ENCODE peak calls at places on chromosomes 5 and 9, in six cellular contexts. W, Z, I, H, Y and J are unnamed samples.

GRCh38 chr5:132258102-132259060 is 885 bp downstream of the PDLIM4 start:
- DNase-seq in W (peak), Z (peak), I (peak), H (no peak), Y (peak), J (peak)

GRCh38 chr9:127698985-127699670 is 7.7 kb upstream of the CFAP157 start:
- DNase-seq in W (peak), Z (peak), I (peak), H (peak), Y (peak), J (no peak)

GRCh38 chr9:105842023-105842644 is 147.8 kb downstream of the TMEM38B start:
- DNase-seq in W (peak), Z (peak), I (no peak), H (no peak), Y (no peak), J (peak)

GRCh38 chr5:112779531-112779930 is 41.8 kb downstream of the APC start:
- DNase-seq in W (peak), Z (peak), I (no peak), H (no peak), Y (no peak), J (no peak)

GRCh38 chr5:176784218-176785165 is 25.9 kb upstream of the UNC5A start:
- DNase-seq in W (peak), Z (peak), I (no peak), H (no peak), Y (no peak), J (peak)

GRCh38 chr5:145934276-145934675 is 2.1 kb upstream of the SH3RF2 start:
- DNase-seq in W (no peak), Z (no peak), I (no peak), H (no peak), Y (no peak), J (no peak)

GRCh38 chr9:89954229-89954628 is 349.4 kb downstream of the GADD45G start:
- DNase-seq in W (peak), Z (no peak), I (no peak), H (no peak), Y (no peak), J (no peak)

GRCh38 chr9:70260007-70260443 is 1.2 kb downstream of the SMC5 start:
- DNase-seq in W (no peak), Z (no peak), I (no peak), H (peak), Y (no peak), J (no peak)

GRCh38 chr5:143338658-143339366 is 64.7 kb downstream of the NR3C1 start:
- DNase-seq in W (peak), Z (peak), I (no peak), H (no peak), Y (no peak), J (no peak)

GRCh38 chr5:1291611-1292080 is 3.2 kb downstream of the TERT start:
- DNase-seq in W (no peak), Z (no peak), I (no peak), H (no peak), Y (no peak), J (peak)

GRCh38 chr5:178249191-178249989 is 16.8 kb upstream of the PHYKPL start:
- DNase-seq in W (peak), Z (peak), I (no peak), H (no peak), Y (no peak), J (no peak)

GRCh38 chr5:13566903-13567339 is 377.6 kb downstream of the DNAH5 start:
- DNase-seq in W (no peak), Z (peak), I (no peak), H (no peak), Y (no peak), J (no peak)

GRCh38 chr9:131598121-131598520 is 52.8 kb downstream of the PRRT1B start:
- DNase-seq in W (no peak), Z (no peak), I (peak), H (no peak), Y (peak), J (peak)

GRCh38 chr9:34991833-34992375 is 2.4 kb downstream of the DNAJB5 start:
- DNase-seq in W (peak), Z (peak), I (peak), H (peak), Y (peak), J (peak)
- TF ChIP-seq CTCF in W (no peak), Z (no peak), I (peak), H (no peak), Y (no peak), J (peak)

GRCh38 chr5:26482076-26482816 is 556.1 kb downstream of the CDH9 start:
- DNase-seq in W (no peak), Z (no peak), I (no peak), H (no peak), Y (no peak), J (no peak)

GRCh38 chr5:26487553-26487952 is 550.8 kb downstream of the CDH9 start:
- DNase-seq in W (no peak), Z (no peak), I (no peak), H (no peak), Y (no peak), J (no peak)

GRCh38 chr5:26486631-26487030 is 551.8 kb downstream of the CDH9 start:
- DNase-seq in W (no peak), Z (no peak), I (no peak), H (no peak), Y (no peak), J (no peak)

DNA sequence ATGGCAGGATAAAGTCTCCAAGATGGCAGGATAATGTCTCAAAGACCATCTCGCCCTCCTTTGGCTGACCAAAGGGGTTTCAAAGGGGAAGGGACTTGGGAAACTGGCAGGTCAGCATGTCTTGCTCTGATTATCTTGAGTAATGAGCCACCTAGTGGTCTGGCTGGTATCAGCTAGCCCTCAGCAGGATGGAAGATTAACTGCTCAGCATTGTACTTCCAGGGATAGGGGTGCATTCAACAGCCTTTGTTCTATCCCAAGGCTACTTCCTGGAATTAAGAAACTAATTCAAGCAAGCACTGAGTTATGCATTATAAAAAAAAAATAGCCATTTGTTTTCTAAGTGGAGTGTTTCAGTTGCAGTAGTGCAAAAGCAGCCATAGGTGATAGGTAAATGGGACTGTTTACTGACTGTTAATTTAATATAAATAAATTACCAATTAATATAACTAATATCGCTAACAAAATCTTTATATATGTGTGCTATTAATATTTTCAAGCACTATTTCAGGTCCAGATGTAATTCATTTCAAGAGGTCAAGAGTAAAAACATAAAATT is 555.5 kb downstream of the CDH9 start:
- DNase-seq in W (no peak), Z (peak), I (no peak), H (no peak), Y (no peak), J (peak)
- H3K4me3 ChIP-seq in W (no peak), Z (no peak), I (no peak), H (no peak), Y (peak), J (no peak)

DNA sequence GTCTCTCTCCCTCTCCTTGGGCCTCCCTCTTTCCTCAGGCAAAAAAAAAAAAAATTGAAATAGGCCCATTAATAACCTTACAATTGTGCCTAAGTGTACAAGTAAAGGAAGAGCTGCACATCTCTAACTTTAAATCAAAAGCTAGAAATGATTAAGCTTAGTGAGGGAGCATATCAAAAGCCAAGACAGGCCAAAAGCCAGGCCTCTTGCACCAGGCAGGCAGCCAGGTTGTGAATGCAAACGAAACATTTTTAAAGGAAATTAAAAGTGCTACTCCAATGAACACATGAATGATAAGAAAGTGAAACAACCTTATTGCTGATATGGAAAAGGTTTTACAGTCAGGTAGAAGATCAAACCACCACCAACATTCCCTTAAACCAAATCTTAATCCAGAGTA is 383.4 kb downstream of the KIAA0825 start:
- DNase-seq in W (no peak), Z (no peak), I (no peak), H (no peak), Y (no peak), J (no peak)
- H3K27ac ChIP-seq in W (no peak), Z (no peak), I (no peak), H (no peak), Y (no peak), J (no peak)

DNA sequence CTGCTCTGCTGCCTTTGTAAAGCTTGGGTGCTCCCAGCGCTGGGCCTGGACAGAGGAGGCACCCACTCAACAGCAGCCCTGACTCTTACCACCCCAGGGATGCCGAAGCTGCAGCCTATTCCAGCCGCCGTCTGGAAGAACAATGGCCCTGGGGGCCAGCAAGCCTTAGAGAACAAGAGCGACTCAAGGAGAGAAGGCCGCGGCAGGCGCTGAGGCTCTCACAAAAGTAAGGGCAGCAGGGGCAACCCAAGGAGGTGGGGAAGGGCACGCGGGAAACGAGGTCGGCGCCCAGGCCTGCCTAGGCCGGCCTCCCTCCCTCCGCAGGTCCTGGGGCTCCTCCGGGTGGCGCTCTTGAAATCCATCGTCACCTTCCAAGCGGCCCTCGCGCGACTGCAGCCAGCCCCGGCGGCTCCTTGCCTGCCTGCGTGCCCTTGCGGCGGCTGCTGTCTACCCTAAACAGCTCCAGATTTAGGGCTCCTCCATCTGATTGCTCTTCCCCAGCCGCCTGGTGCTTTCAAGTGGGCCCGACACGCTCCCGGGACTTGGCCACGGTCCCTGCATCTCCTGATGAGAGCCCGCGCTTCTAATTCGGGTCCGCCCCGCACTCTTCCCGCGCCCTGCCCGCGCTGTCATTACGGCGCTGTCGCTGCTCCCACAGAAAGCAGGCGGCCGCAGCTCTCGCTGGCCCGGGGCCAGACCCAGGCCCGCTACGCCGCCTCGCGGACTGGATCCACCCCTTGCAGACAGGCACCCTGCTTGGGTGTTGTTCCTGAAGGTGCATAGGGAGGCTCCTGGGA is 213.3 kb downstream of the SEMA6A start:
- DNase-seq in W (peak), Z (peak), I (peak), H (peak), Y (peak), J (peak)
- TF ChIP-seq CTCF in W (peak), Z (peak), I (peak), H (no peak), Y (no peak), J (peak)

DNA sequence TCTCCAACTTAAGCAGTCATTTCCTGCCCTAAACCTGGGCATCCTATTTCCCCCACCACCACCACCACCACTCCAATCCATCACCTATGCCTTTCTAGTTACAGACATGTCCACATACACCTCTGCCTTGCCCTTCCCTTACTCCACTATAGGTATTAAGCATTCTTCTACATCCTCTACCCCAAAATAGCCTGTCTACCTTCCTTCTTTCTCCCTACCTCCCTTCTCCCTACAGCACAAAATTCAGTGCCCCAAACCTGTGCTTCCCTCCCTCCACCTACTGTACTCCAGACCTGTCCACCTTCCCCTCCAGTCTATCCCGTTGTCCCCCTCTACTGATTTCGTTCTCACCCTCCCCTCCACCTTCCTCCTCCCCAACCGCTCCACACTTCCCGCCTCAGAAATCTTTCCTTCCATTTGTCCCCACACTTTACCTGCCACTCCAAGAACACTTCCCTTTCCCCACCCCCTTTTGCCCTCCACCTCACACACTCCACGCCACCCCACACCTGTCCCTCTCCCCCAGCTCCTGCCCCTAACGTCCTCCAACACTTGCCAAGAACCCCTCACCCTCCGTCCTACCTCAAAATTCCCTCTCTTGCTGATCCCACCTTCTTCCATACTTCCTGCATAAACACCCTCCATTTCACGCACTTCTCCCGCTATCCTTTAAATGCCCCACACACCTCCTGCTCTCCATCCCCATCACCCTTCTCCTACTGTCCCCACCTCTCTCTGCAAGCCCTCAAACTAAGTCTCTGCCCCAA is 1.5 kb downstream of the STRBP start:
- DNase-seq in W (no peak), Z (no peak), I (no peak), H (no peak), Y (no peak), J (no peak)
- H3K4me3 ChIP-seq in W (peak), Z (no peak), I (peak), H (no peak), Y (peak), J (peak)

GRCh38 chr9:14243514-14244042 is 70.4 kb downstream of the NFIB start:
- DNase-seq in W (peak), Z (peak), I (no peak), H (no peak), Y (no peak), J (no peak)

GRCh38 chr9:14238518-14238917 is 75.4 kb downstream of the NFIB start:
- DNase-seq in W (peak), Z (peak), I (no peak), H (no peak), Y (no peak), J (no peak)

GRCh38 chr9:14240491-14240890 is 73.5 kb downstream of the NFIB start:
- DNase-seq in W (peak), Z (peak), I (no peak), H (no peak), Y (no peak), J (no peak)

GRCh38 chr9:14236586-14236985 is 77.4 kb downstream of the NFIB start:
- DNase-seq in W (no peak), Z (no peak), I (no peak), H (no peak), Y (no peak), J (no peak)

GRCh38 chr9:14238044-14238443 is 75.9 kb downstream of the NFIB start:
- DNase-seq in W (peak), Z (peak), I (no peak), H (no peak), Y (no peak), J (no peak)
- H3K27ac ChIP-seq in W (no peak), Z (no peak), I (peak), H (no peak), Y (peak), J (no peak)

DNA sequence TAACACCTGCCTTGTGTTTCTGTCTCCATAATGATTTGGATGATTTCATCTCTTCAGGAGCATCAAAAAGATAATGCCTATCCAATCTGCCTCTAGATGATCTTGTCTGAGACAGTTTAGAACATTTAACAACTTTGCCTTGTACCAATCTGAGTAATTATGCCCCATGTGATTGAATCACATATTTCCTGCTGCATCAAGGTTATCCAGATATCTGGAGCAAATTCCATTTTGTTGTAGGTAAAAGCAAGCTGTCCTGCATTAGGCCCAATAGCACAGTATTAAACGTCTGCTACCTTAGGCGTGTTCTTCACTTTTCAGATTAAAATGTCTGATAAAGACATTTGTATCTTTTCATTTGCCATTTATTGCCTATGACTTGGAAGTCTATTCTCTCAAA is 54.1 kb upstream of the MARCHF11 start:
- DNase-seq in W (no peak), Z (no peak), I (no peak), H (no peak), Y (no peak), J (no peak)
- TF ChIP-seq CTCF in W (no peak), Z (no peak), I (no peak), H (no peak), Y (no peak), J (no peak)